ENCODE peak calls at places on chromosomes 7 and 10, in four cellular contexts. J is mammary epithelial cell, W is fibroblast of lung, M is NT2/D1. V is an unnamed sample.
A peak's percentile ranks its signal among the peaks of the same experiment; 100 is the strongest.

GRCh38 chr10:128103229-128103714 is 23.0 kb downstream of the MKI67 start:
- DNase-seq in M (no peak), J (no peak), W (no peak), V (no peak)

GRCh38 chr7:124171068-124171467 is 138.2 kb upstream of the TMEM229A start:
- DNase-seq in J (peak; percentile 6), M (peak; percentile 9), W (peak; percentile 85), V (peak; percentile 53)

GRCh38 chr7:45888185-45888992 is at the start of gene IGFBP1:
- DNase-seq in J (peak; percentile 12), W (no peak), M (no peak), V (peak; percentile 63)

GRCh38 chr10:71921319-71922027 is 42.7 kb upstream of the CHST3 start:
- DNase-seq in J (no peak), W (peak; percentile 47), M (no peak), V (no peak)

GRCh38 chr10:88705951-88706350 is at the start of gene LIPK:
- DNase-seq in M (no peak), W (no peak), J (peak; percentile 90), V (no peak)

GRCh38 chr10:46552526-46553237 is 3.8 kb downstream of the GPRIN2 start:
- DNase-seq in M (no peak), W (no peak), J (no peak), V (no peak)

GRCh38 chr10:118151461-118151860 is 104.7 kb upstream of the RAB11FIP2 start:
- DNase-seq in J (no peak), M (no peak), W (no peak), V (no peak)

GRCh38 chr10:78952686-78953085 is 116.1 kb upstream of the ZMIZ1 start:
- DNase-seq in M (no peak), W (peak; percentile 73), J (no peak), V (peak; percentile 87)

GRCh38 chr7:98284335-98285036 is 3.0 kb downstream of the BRI3 start:
- DNase-seq in W (peak; percentile 39), M (no peak), J (peak; percentile 37), V (peak; percentile 77)
- H3K4me3 ChIP-seq in W (peak overlapping the region; percentile 52), M (no peak overlapping the region), J (peak overlapping the region; percentile 81), V (peak overlapping the region; percentile 91)

GRCh38 chr7:118870187-118870586 is 645.7 kb downstream of the ANKRD7 start:
- DNase-seq in W (peak; percentile 23), J (peak; percentile 32), M (peak; percentile 27), V (no peak)
- H3K9ac ChIP-seq in W (no peak overlapping the region), J (no peak overlapping the region), M (no peak overlapping the region), V (no peak overlapping the region)

GRCh38 chr10:121416071-121416470 is 182.2 kb downstream of the FGFR2 start:
- DNase-seq in J (peak; percentile 35), W (no peak), M (no peak), V (no peak)
- H3K36me3 ChIP-seq in J (no peaks in the 10 kb centered on the region), W (no peaks in the 10 kb centered on the region), M (no peaks in the 10 kb centered on the region), V (no peaks in the 10 kb centered on the region)

GRCh38 chr10:122391875-122392274 is 17.4 kb downstream of the PLEKHA1 start:
- DNase-seq in J (no peak), W (no peak), M (no peak), V (no peak)
- H3K4me3 ChIP-seq in J (no peak overlapping the region), W (no peak overlapping the region), M (no peak overlapping the region), V (no peak overlapping the region)

DNA sequence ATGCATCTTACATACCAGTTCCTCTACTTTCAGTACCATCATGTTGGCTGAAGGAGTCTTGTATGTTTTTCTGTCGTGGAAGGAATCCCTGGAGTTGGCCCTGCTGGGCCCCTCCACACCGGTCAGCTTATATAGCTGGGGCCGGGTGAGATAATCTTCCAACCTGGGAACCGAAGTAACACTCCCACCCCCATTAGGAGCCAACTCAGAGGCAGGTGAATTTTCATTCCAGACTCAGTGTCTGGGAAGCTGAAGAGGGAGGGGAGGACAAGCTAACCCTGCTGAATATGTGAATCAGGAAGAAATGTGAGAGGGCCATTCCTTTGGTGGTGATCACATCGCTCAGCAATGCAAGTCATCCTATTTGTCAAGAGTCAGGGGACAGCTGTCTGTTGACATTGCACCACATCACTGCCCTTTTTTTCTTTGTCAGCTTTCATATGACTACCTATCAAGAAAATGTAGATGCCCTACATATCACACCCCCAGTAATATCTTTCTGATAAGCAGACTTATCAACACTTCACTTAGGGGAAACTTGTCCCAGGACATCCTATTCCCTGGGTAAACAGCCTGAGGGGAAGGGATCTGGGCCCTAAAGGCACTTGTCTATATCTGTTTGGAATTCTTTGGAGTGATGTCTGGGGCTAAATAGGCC is at the start of gene ANKRD1:
- DNase-seq in J (peak; percentile 75), M (peak; percentile 85), W (peak; percentile 68), V (peak; percentile 85)
- H3K9ac ChIP-seq in J (no peak within 1 kb of the TSS), M (no peak within 1 kb of the TSS), W (no peak within 1 kb of the TSS), V (peak within 1 kb of the TSS; percentile 71)

GRCh38 chr10:86110156-86110786 is 256.3 kb downstream of the GRID1 start:
- DNase-seq in W (no peak), M (no peak), J (no peak), V (no peak)
- H3K36me3 ChIP-seq in W (no peaks in the 10 kb centered on the region), M (no peaks in the 10 kb centered on the region), J (no peaks in the 10 kb centered on the region), V (no peaks in the 10 kb centered on the region)

GRCh38 chr7:2243483-2243840 is 1.4 kb downstream of the NUDT1 start:
- DNase-seq in W (no peak), M (no peak), J (no peak), V (no peak)
- H3K4me3 ChIP-seq in W (no peak overlapping the region), M (no peak overlapping the region), J (no peak overlapping the region), V (no peak overlapping the region)

GRCh38 chr7:94298943-94299342 is 95.8 kb upstream of the COL1A2 start:
- DNase-seq in J (no peak), M (no peak), W (peak; percentile 74), V (peak; percentile 84)

GRCh38 chr7:94294471-94295131 is 100.1 kb upstream of the COL1A2 start:
- DNase-seq in M (no peak), J (no peak), W (no peak), V (no peak)

GRCh38 chr7:94295805-94296204 is 98.9 kb upstream of the COL1A2 start:
- DNase-seq in M (no peak), J (peak; percentile 30), W (peak; percentile 92), V (peak; percentile 91)

GRCh38 chr7:94296886-94297285 is 97.8 kb upstream of the COL1A2 start:
- DNase-seq in W (no peak), M (no peak), J (no peak), V (peak; percentile 51)

GRCh38 chr7:94297397-94297838 is 97.3 kb upstream of the COL1A2 start:
- DNase-seq in J (peak; percentile 81), W (peak; percentile 94), M (no peak), V (peak; percentile 95)
- H3K9ac ChIP-seq in J (no peak overlapping the region), W (peak overlapping the region; percentile 17), M (no peak overlapping the region), V (peak overlapping the region; percentile 95)